ENCODE peak calls at places on chromosomes 2 and 18, in five cellular contexts. F is type B pancreatic cell; G is WTC11; D is CD4-positive, alpha-beta T cell; T is GM12864. W is an unnamed sample.

GRCh38 chr2:80168037-80168436 is 136.5 kb downstream of the LRRTM1 start:
- DNase-seq in F (no peak), G (no peak), D (no peak), T (no peak), W (no peak)

GRCh38 chr2:240798327-240798905 is 21.6 kb downstream of the KIF1A start:
- DNase-seq in F (no peak), G (no peak), D (no peak), T (no peak), W (peak)

GRCh38 chr2:21038403-21039073 is 5.3 kb downstream of the APOB start:
- DNase-seq in F (no peak), G (no peak), D (no peak), T (no peak), W (no peak)

GRCh38 chr18:46768166-46768921 is 11.5 kb upstream of the ST8SIA5 start:
- DNase-seq in F (no peak), G (no peak), D (no peak), T (no peak), W (no peak)

GRCh38 chr2:200026838-200027237 is 71.5 kb downstream of the MAIP1 start:
- DNase-seq in F (no peak), G (no peak), D (no peak), T (no peak), W (no peak)

GRCh38 chr2:199261221-199261620 is 196.5 kb downstream of the SATB2 start:
- DNase-seq in F (no peak), G (no peak), D (no peak), T (no peak), W (no peak)

GRCh38 chr2:122706757-122707223 is 951.3 kb downstream of the TSN start:
- DNase-seq in F (no peak), G (no peak), D (no peak), T (no peak), W (peak)

GRCh38 chr18:48947583-48947982 is 3.2 kb downstream of the SMAD7 start:
- DNase-seq in F (no peak), G (no peak), D (no peak), T (no peak), W (no peak)

GRCh38 chr2:228094377-228094921 is 87.0 kb downstream of the SPHKAP start:
- DNase-seq in F (no peak), G (no peak), D (no peak), T (no peak), W (no peak)

GRCh38 chr18:37265382-37265781 is 300.2 kb downstream of the CELF4 start:
- DNase-seq in F (no peak), G (no peak), D (no peak), T (no peak), W (no peak)

GRCh38 chr2:109473006-109473380 is 140.8 kb downstream of the SEPTIN10 start:
- DNase-seq in F (no peak), G (peak), D (no peak), T (no peak), W (no peak)

GRCh38 chr2:20504174-20504573 is 57.3 kb downstream of the RHOB start:
- DNase-seq in F (no peak), G (no peak), D (no peak), T (no peak), W (no peak)

GRCh38 chr2:30709516-30709915 is 97.7 kb downstream of the CAPN13 start:
- DNase-seq in F (peak), G (no peak), D (no peak), T (no peak), W (no peak)

GRCh38 chr2:71498261-71498701 is 44.9 kb downstream of the DYSF start:
- DNase-seq in F (no peak), G (no peak), D (no peak), T (no peak), W (no peak)

GRCh38 chr18:79336556-79337142 is 59.1 kb upstream of the NFATC1 start:
- DNase-seq in F (peak), G (no peak), D (no peak), T (no peak), W (no peak)

GRCh38 chr2:99725810-99726209 is 236.0 kb upstream of the REV1 start:
- DNase-seq in F (no peak), G (no peak), D (no peak), T (no peak), W (no peak)

GRCh38 chr2:61255580-61256437 is 93.8 kb downstream of the C2orf74 start:
- DNase-seq in F (no peak), G (no peak), D (no peak), T (no peak), W (no peak)

GRCh38 chr18:49135871-49136270 is 185.1 kb upstream of the SMAD7 start:
- DNase-seq in F (no peak), G (no peak), D (no peak), T (no peak), W (no peak)

GRCh38 chr2:191601060-191601459 is 76.9 kb upstream of the NABP1 start:
- DNase-seq in F (no peak), G (no peak), D (no peak), T (no peak), W (peak)

GRCh38 chr2:39871291-39871761 is 92.3 kb upstream of the THUMPD2 start:
- DNase-seq in F (no peak), G (no peak), D (no peak), T (no peak), W (no peak)

GRCh38 chr2:65595641-65596040 is 163.2 kb upstream of the SPRED2 start:
- DNase-seq in F (no peak), G (no peak), D (no peak), T (no peak), W (no peak)

GRCh38 chr2:128981353-128981752 is 662.7 kb upstream of the HS6ST1 start:
- DNase-seq in F (no peak), G (no peak), D (no peak), T (no peak), W (no peak)

GRCh38 chr2:167191588-167191987 is 303.3 kb downstream of the XIRP2 start:
- DNase-seq in F (no peak), G (no peak), D (no peak), T (no peak), W (no peak)

GRCh38 chr2:241546771-241547498 is 11.6 kb upstream of the BOK start:
- DNase-seq in F (no peak), G (no peak), D (no peak), T (no peak), W (no peak)

GRCh38 chr2:237618449-237618848 is 8.9 kb upstream of the LRRFIP1 start:
- DNase-seq in F (no peak), G (no peak), D (no peak), T (no peak), W (no peak)

GRCh38 chr2:458431-458827 is 170.5 kb upstream of the ALKAL2 start:
- DNase-seq in F (no peak), G (no peak), D (no peak), T (no peak), W (no peak)

GRCh38 chr2:130390460-130391057 is 34.7 kb downstream of the PTPN18 start:
- DNase-seq in F (no peak), G (no peak), D (no peak), T (no peak), W (peak)

GRCh38 chr2:16142383-16143361 is 202.3 kb downstream of the MYCN start:
- DNase-seq in F (peak), G (no peak), D (no peak), T (no peak), W (no peak)

GRCh38 chr18:75199327-75199726 is 9.6 kb downstream of the PTGR3 start:
- DNase-seq in F (no peak), G (no peak), D (no peak), T (no peak), W (no peak)

GRCh38 chr2:17571681-17572080 is 31.2 kb downstream of the VSNL1 start:
- DNase-seq in F (no peak), G (no peak), D (no peak), T (no peak), W (no peak)

GRCh38 chr2:45300026-45300750 is 290.9 kb upstream of the SIX2 start:
- DNase-seq in F (no peak), G (no peak), D (no peak), T (no peak), W (no peak)

GRCh38 chr2:86703704-86704370 is 16.3 kb upstream of the RMND5A start:
- DNase-seq in F (no peak), G (no peak), D (no peak), T (no peak), W (no peak)

GRCh38 chr2:127407091-127407490 is 11.1 kb upstream of the PROC start:
- DNase-seq in F (peak), G (no peak), D (no peak), T (no peak), W (no peak)

GRCh38 chr2:69827796-69828540 is 1.5 kb upstream of the GMCL1 start:
- DNase-seq in F (no peak), G (no peak), D (no peak), T (no peak), W (no peak)

GRCh38 chr18:72704202-72704601 is 160.1 kb upstream of the CBLN2 start:
- DNase-seq in F (no peak), G (no peak), D (no peak), T (no peak), W (no peak)

GRCh38 chr18:72697706-72698105 is 153.6 kb upstream of the CBLN2 start:
- DNase-seq in F (no peak), G (no peak), D (no peak), T (no peak), W (no peak)

DNA sequence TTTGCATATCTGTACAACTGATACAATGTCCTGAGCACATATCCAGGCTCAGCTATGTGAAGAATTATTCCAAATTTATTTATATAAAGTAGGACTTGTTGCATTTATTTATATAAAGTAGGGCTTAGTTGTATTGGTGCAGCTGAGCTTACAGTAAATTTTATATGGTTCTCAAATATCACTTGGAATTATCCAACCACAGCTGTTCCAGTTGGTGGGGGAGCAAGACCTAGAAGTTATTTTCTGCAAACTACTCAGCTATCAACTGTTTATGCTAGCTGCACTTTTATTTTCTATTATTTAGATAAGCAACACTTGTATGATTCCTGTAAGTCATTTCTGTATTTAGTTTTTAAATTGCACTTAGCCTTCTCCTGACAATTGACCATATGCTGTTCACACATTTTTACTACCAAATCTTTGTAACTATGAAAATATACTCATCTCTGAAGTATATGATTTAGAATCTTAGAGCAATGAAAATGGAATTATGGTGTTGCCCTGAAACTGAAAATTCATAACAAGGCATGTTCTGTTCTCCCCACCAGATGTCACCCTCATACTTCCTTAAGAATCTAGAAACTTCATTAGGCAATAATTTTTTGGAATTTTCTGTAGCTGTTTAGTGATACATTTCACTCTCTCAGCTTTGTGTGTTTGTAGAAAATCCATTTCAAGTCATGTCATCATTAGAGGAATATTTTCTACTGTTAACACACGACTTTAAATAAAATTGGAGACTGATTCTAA is 157.0 kb upstream of the CBLN2 start:
- DNase-seq in F (no peak), G (no peak), D (no peak), T (no peak), W (no peak)
- TF ChIP-seq CTCF in F (peak), G (peak), D (no peak), T (no peak), W (no peak)

DNA sequence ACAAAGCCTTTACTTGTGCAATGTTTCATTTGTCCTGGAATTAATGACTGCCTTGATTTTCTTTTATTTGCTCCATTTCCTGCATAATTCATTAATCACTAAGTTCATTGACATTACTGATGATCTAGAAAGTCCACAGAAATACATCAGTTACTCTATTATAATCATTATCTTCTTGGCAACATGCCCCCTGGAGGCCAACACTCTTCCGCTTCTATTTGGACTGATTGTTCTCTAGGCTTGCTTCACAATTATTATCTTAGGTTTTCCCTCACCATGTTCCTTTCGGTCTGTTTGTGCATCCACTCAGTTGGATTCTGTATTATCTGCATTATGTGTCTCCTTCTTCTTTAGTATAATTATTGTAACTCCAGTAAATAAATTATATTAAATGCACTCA is 461.0 kb upstream of the CDH2 start:
- DNase-seq in F (no peak), G (no peak), D (no peak), T (no peak), W (no peak)
- TF ChIP-seq CTCF in F (peak), G (no peak), D (no peak), T (no peak), W (no peak)

DNA sequence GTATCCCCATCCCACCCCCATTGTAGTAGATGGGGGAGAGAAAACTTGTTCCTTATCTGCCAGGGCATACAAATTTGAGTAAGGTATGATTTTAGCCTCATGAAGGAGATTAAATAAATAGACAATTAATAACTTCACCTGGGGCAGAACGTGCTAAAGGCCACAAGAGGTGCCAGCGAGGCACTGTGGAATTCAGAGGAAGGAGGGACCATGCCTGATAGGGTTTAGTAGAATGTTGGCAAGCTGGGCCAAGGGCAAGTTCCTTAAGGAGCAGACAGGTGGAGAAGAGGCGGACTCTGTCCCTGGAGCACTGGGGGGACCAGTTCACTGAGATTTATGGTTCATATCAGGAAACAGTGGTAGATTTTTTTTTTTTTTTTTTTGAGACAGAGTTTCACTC is 22.5 kb downstream of the STAMBP start:
- DNase-seq in F (no peak), G (peak), D (no peak), T (no peak), W (no peak)
- TF ChIP-seq CTCF in F (peak), G (no peak), D (peak), T (peak), W (peak)

GRCh38 chr2:118801154-118801553 is 46.3 kb downstream of the EN1 start:
- DNase-seq in F (no peak), G (no peak), D (no peak), T (no peak), W (no peak)

GRCh38 chr2:118805061-118805690 is 42.3 kb downstream of the EN1 start:
- DNase-seq in F (no peak), G (no peak), D (no peak), T (no peak), W (no peak)

GRCh38 chr2:118806797-118807667 is 40.4 kb downstream of the EN1 start:
- DNase-seq in F (no peak), G (peak), D (no peak), T (no peak), W (no peak)

GRCh38 chr2:118800736-118801135 is 46.7 kb downstream of the EN1 start:
- DNase-seq in F (no peak), G (no peak), D (no peak), T (no peak), W (no peak)

GRCh38 chr2:118803012-118803411 is 44.4 kb downstream of the EN1 start:
- DNase-seq in F (no peak), G (no peak), D (no peak), T (no peak), W (no peak)
- TF ChIP-seq CTCF in F (no peak), G (no peak), D (no peak), T (no peak), W (no peak)

GRCh38 chr2:151634726-151635467 is 99.4 kb downstream of the NEB start:
- DNase-seq in F (no peak), G (no peak), D (no peak), T (no peak), W (no peak)

GRCh38 chr2:151630372-151630771 is 103.9 kb downstream of the NEB start:
- DNase-seq in F (no peak), G (no peak), D (no peak), T (no peak), W (no peak)

GRCh38 chr2:151638188-151638933 is 95.9 kb downstream of the NEB start:
- DNase-seq in F (no peak), G (no peak), D (no peak), T (peak), W (no peak)

GRCh38 chr2:151637284-151637781 is 96.9 kb downstream of the NEB start:
- DNase-seq in F (no peak), G (no peak), D (peak), T (peak), W (no peak)

GRCh38 chr2:151632993-151633592 is 101.2 kb downstream of the NEB start:
- DNase-seq in F (no peak), G (no peak), D (no peak), T (no peak), W (no peak)
- TF ChIP-seq CTCF in F (peak), G (peak), D (peak), T (peak), W (peak)

GRCh38 chr2:23624378-23624777 is 239.4 kb downstream of the KLHL29 start:
- DNase-seq in F (no peak), G (peak), D (no peak), T (no peak), W (no peak)
- TF ChIP-seq CTCF in F (peak), G (peak), D (no peak), T (peak), W (peak)

GRCh38 chr18:26090130-26091046 is at the start of gene SS18:
- DNase-seq in F (peak), G (peak), D (peak), T (peak), W (peak)
- TF ChIP-seq CTCF in F (peak), G (no peak), D (no peak), T (no peak), W (no peak)

GRCh38 chr2:43142921-43143438 is 83.4 kb downstream of the ZFP36L2 start:
- DNase-seq in F (no peak), G (no peak), D (no peak), T (no peak), W (no peak)
- TF ChIP-seq CTCF in F (no peak), G (no peak), D (no peak), T (peak), W (no peak)

GRCh38 chr2:96359310-96359709 is 23.7 kb downstream of the NCAPH start:
- DNase-seq in F (no peak), G (no peak), D (peak), T (no peak), W (no peak)
- TF ChIP-seq CTCF in F (peak), G (no peak), D (peak), T (peak), W (no peak)

W was measured in CD14-positive monocyte.